ENCODE peak calls at places on chromosomes 12 and 14, in eight cellular contexts. Y is PC-3, O is heart right ventricle, G is psoas muscle, S is cardiac muscle cell, I is BJ, F is lower leg skin, X is HL-60. L is an unnamed sample.

GRCh38 chr14:90523961-90524875 is 127.4 kb downstream of the CALM1 start:
- DNase-seq in O (no peak), S (no peak), I (no peak), F (no peak), X (no peak), G (no peak), Y (no peak), L (no peak)

GRCh38 chr14:83847102-83847501 is 1682.8 kb upstream of the FLRT2 start:
- DNase-seq in X (no peak), I (no peak), Y (no peak), F (no peak), O (no peak), S (no peak), G (no peak), L (no peak)

GRCh38 chr12:3315201-3315661 is 175.8 kb upstream of the PRMT8 start:
- DNase-seq in X (no peak), Y (peak; percentile 97), G (peak; percentile 78), S (no peak), F (no peak), O (peak; percentile 71), I (peak; percentile 50), L (peak; percentile 59)

GRCh38 chr12:108700833-108701450 is 30.4 kb downstream of the CORO1C start:
- DNase-seq in S (no peak), I (no peak), G (no peak), O (no peak), F (no peak), X (no peak), Y (no peak), L (no peak)

GRCh38 chr14:82070753-82071152 is 537.1 kb upstream of the SEL1L start:
- DNase-seq in Y (no peak), G (no peak), O (no peak), S (no peak), F (no peak), I (no peak), X (no peak), L (no peak)

GRCh38 chr12:94704452-94704871 is 54.1 kb upstream of the TMCC3 start:
- DNase-seq in G (no peak), F (no peak), Y (peak; percentile 96), S (no peak), O (no peak), I (peak; percentile 32), X (no peak), L (peak; percentile 93)

GRCh38 chr12:6468283-6468575 is 2.2 kb downstream of the VAMP1 start:
- DNase-seq in G (no peak), S (no peak), X (no peak), F (no peak), Y (peak; percentile 26), I (no peak), O (no peak), L (no peak)

GRCh38 chr14:73452341-73453191 is 5.8 kb downstream of the NUMB start:
- DNase-seq in Y (peak; percentile 95), S (no peak), X (no peak), G (no peak), I (no peak), F (no peak), O (no peak), L (peak; percentile 84)

GRCh38 chr12:21644516-21644915 is 13.1 kb downstream of the LDHB start:
- DNase-seq in I (no peak), F (no peak), X (no peak), O (no peak), G (no peak), Y (no peak), S (no peak), L (no peak)

GRCh38 chr12:116539361-116539771 is 19.8 kb upstream of the MAP1LC3B2 start:
- DNase-seq in O (no peak), I (no peak), G (no peak), F (no peak), S (no peak), X (no peak), Y (peak; percentile 72), L (peak; percentile 52)

GRCh38 chr12:52527121-52527800 is 7.1 kb upstream of the KRT5 start:
- DNase-seq in S (no peak), F (peak; percentile 60), X (no peak), I (no peak), O (no peak), G (no peak), Y (no peak), L (no peak)

GRCh38 chr12:1747609-1748008 is 56.7 kb downstream of the ADIPOR2 start:
- DNase-seq in Y (no peak), X (peak; percentile 4), G (no peak), F (no peak), O (no peak), S (no peak), I (no peak), L (no peak)

GRCh38 chr12:4809449-4810218 is 89.4 kb downstream of the GALNT8 start:
- DNase-seq in O (no peak), Y (no peak), I (no peak), S (no peak), F (no peak), X (no peak), G (no peak), L (no peak)

GRCh38 chr14:61761557-61761956 is 663 bp upstream of the SNAPC1 start:
- DNase-seq in F (peak; percentile 74), S (no peak), I (no peak), Y (no peak), O (no peak), G (no peak), X (no peak), L (no peak)

GRCh38 chr14:61761959-61762786 is at the start of gene SNAPC1:
- DNase-seq in G (peak; percentile 98), O (peak; percentile 97), X (peak; percentile 72), Y (peak; percentile 100), S (peak; percentile 100), I (peak; percentile 86), F (peak; percentile 99), L (peak; percentile 98)

GRCh38 chr14:61766136-61766535 is 3.9 kb downstream of the SNAPC1 start:
- DNase-seq in X (no peak), S (no peak), G (no peak), F (no peak), I (no peak), Y (peak; percentile 28), O (no peak), L (no peak)

GRCh38 chr14:61765225-61765943 is 3.2 kb downstream of the SNAPC1 start:
- DNase-seq in X (no peak), I (no peak), G (no peak), O (no peak), F (no peak), S (no peak), Y (peak; percentile 88), L (no peak)

DNA sequence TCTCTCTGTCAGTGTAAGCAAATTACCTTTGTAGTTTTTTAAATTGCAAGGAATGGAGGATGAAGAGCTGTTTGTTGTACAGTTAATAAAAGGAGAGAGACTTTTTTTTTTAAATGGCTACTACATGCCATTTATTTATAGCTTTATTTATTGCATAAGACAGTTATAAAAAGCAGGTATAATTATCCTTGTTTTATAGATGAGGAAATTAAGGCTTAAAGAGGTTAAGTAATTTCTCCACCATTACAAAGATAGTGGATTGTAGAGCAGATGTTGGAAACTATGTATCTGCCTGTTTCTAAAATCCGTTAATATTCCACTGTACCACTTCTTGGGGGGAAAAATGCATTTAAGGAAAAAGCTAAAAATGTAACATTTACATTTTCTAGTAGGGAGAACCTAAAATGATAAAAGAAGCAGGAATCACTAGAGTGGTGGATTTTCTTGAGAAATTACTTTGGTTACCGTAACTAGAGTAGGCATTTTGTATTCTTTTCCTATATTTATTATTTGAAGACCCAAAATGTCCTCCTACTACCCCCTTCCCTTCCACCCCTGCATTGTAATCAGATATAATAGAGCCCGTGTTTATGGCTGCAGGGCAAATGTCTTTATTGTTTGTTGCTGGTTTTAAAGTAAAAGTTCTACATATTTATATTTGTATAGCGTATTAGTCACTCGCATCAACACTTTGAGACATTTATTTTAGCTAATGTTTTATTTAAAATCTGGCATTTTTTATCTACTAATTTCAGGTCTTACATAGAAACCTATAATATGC is 2.3 kb downstream of the SNAPC1 start:
- DNase-seq in X (no peak), Y (peak; percentile 59), I (no peak), F (no peak), O (no peak), G (no peak), S (no peak), L (no peak)
- H3K4me3 ChIP-seq in X (no peak overlapping the region), Y (peak overlapping the region; percentile 96), I (peak overlapping the region; percentile 60), F (no peak overlapping the region), O (peak overlapping the region; percentile 91), G (peak overlapping the region; percentile 79), S (peak overlapping the region; percentile 87), L (peak overlapping the region; percentile 96)

GRCh38 chr12:57739387-57739786 is 845 bp upstream of the AGAP2 start:
- DNase-seq in X (no peak), Y (no peak), I (no peak), F (no peak), G (no peak), O (no peak), S (no peak), L (no peak)

GRCh38 chr12:57736743-57737466 is 1.6 kb downstream of the AGAP2 start:
- DNase-seq in S (no peak), F (no peak), Y (no peak), I (no peak), O (no peak), G (no peak), X (no peak), L (no peak)

GRCh38 chr12:57738661-57739237 is at the start of gene AGAP2:
- DNase-seq in I (no peak), X (no peak), F (no peak), G (no peak), S (peak; percentile 48), O (no peak), Y (no peak), L (no peak)

GRCh38 chr12:57737467-57738141 is 938 bp downstream of the AGAP2 start:
- DNase-seq in G (no peak), X (no peak), S (peak; percentile 43), O (no peak), Y (no peak), I (no peak), F (no peak), L (no peak)

GRCh38 chr12:57738142-57738474 is 434 bp downstream of the AGAP2 start:
- DNase-seq in S (no peak), O (no peak), X (no peak), F (no peak), G (no peak), Y (no peak), I (no peak), L (no peak)
- TF ChIP-seq CTCF in S (no peak), O (no peak), X (no peak), F (no peak), G (no peak), Y (no peak), I (no peak), L (no peak)

GRCh38 chr12:124928912-124929530 is 14.6 kb upstream of the UBC start:
- DNase-seq in G (no peak), I (no peak), F (no peak), S (no peak), X (no peak), O (no peak), Y (peak; percentile 32), L (no peak)
- H3K4me3 ChIP-seq in G (peak overlapping the region; percentile 93), I (no peak overlapping the region), F (no peak overlapping the region), S (no peak overlapping the region), X (no peak overlapping the region), O (no peak overlapping the region), Y (peak overlapping the region; percentile 83), L (no peak overlapping the region)

DNA sequence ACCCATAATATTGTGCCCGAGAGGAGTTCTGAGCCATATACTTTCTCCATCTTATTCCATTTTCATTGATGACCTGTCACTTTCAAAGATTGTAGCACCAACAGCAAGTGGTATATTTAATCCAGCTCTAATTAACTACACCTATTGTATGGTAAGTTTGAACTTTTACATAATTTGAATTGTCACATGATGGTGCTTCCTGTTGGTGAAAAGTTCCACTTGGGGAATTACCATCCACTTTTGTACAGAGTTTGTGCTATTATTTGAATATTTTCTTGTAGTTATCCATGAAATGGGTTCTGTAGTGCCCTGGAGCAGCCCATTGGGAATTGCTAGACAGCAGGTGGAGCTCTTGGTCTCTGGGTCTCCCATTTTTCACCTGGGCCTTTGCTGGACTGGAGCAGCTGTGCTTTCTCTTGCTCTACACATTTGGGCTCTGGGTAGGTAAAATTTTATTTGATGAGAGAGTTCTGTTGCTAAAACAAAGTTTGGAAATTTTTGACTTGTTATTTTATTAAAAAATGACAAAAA is 3.0 kb downstream of the SMCO3 start:
- DNase-seq in X (no peak), O (no peak), Y (peak; percentile 61), S (no peak), G (no peak), I (no peak), F (no peak), L (peak; percentile 34)
- TF ChIP-seq CTCF in X (no peak), O (peak; percentile 60), Y (peak; percentile 77), S (peak; percentile 54), G (peak; percentile 31), I (peak; percentile 59), F (no peak), L (peak; percentile 63)

L was measured in fibroblast of villous mesenchyme.